ENCODE peak calls at places on chromosomes 12 and 14, in eight cellular contexts. P is astrocyte of the spinal cord, G is HepG2, E is uterus, I is RWPE2, K is astrocyte, L is bronchial epithelial cell, R is left lung. J is an unnamed sample.

GRCh38 chr12:57519758-57520007 is 631 bp downstream of the DDIT3 start:
- DNase-seq in E (peak; percentile 52), R (no peak), K (no peak), P (no peak), G (no peak), L (peak; percentile 12), I (no peak), J (no peak)

GRCh38 chr12:52452101-52452500 is at the start of gene KRT6B:
- DNase-seq in K (no peak), R (no peak), G (no peak), P (no peak), E (no peak), I (no peak), L (peak; percentile 98), J (no peak)

GRCh38 chr14:65704850-65705249 is 292.3 kb downstream of the FUT8 start:
- DNase-seq in E (no peak), L (peak; percentile 21), P (no peak), G (no peak), R (no peak), K (peak; percentile 65), I (no peak), J (peak; percentile 7)

GRCh38 chr12:8628731-8629130 is 16.1 kb upstream of the AICDA start:
- DNase-seq in P (no peak), K (peak; percentile 25), G (no peak), E (no peak), R (no peak), I (no peak), L (no peak), J (no peak)

GRCh38 chr14:32073537-32074189 is 3.4 kb upstream of the ARHGAP5 start:
- DNase-seq in P (peak; percentile 89), G (peak; percentile 94), E (no peak), L (peak; percentile 83), R (no peak), I (no peak), K (peak; percentile 53), J (peak; percentile 91)

GRCh38 chr14:48350971-48351370 is 675.6 kb upstream of the MDGA2 start:
- DNase-seq in E (no peak), K (peak; percentile 66), R (no peak), P (no peak), G (no peak), L (peak; percentile 46), I (peak; percentile 76), J (no peak)

GRCh38 chr14:24715239-24715638 is 81.2 kb upstream of the GZMB start:
- DNase-seq in P (no peak), I (no peak), E (no peak), R (no peak), L (no peak), K (no peak), G (no peak), J (no peak)

GRCh38 chr12:43861015-43861846 is 25.4 kb downstream of the TMEM117 start:
- DNase-seq in L (peak; percentile 35), R (no peak), E (no peak), I (no peak), K (no peak), P (peak; percentile 22), G (no peak), J (no peak)

GRCh38 chr14:29548948-29549370 is 378.7 kb downstream of the PRKD1 start:
- DNase-seq in I (no peak), L (peak; percentile 69), E (no peak), G (peak; percentile 70), P (peak; percentile 76), R (no peak), K (peak; percentile 50), J (peak; percentile 84)

GRCh38 chr12:18476866-18477265 is 215.5 kb downstream of the PIK3C2G start:
- DNase-seq in I (no peak), R (no peak), P (no peak), L (no peak), G (no peak), E (no peak), K (no peak), J (no peak)

GRCh38 chr14:20559461-20559904 is 1.4 kb downstream of the RNASE9 start:
- DNase-seq in I (no peak), K (no peak), R (no peak), E (no peak), G (no peak), P (no peak), L (no peak), J (no peak)

GRCh38 chr14:101559624-101560533 is 1.4 kb upstream of the DIO3 start:
- DNase-seq in K (peak; percentile 6), L (no peak), I (no peak), R (peak; percentile 79), P (no peak), G (no peak), E (peak; percentile 70), J (peak; percentile 6)
- H3K4me3 ChIP-seq in K (no peak overlapping the region), L (no peak overlapping the region), I (peak overlapping the region; percentile 26), R (peak overlapping the region; percentile 35), P (no peak overlapping the region), G (peak overlapping the region; percentile 19), E (peak overlapping the region; percentile 53), J (no peak overlapping the region)

DNA sequence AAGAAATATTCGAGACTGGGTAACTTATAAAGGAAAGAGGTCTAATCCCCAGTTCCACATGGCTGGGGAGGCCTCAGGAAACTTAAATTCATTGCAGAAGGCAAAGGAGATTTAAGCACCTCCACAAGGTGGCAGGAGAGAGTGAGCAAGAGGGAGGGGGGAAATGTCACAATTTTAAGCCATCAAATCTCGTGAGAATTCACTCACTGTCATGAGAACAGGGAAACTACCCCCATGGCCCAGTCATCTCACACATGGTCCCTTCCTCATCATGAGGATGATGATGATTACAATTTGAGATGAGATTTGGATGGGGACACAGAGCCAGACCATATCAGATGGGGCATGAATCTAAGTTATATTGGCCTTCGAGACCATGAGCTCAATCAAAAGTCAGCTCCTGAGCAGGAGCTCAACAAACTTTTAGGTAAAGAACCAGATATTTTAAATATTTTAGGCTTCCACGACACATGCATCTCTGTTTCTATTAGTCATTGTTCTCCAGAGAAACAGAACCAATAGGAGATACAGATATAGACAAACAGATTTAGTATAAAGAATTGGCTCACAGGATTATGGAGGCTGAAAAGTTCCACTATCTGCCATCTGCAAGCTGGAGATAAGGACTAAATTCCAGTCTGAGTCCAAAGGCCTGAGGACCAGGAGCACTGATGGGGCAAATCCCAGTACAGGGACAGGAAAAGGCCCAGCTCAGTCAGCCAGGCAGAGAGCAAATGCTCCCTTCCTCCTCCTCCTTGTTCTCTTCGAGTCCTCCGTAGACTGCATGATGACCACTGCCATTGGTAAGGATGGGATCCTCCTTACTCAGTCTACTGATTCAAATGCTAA is 24.9 kb downstream of the DGLUCY start:
- DNase-seq in G (peak; percentile 40), L (peak; percentile 33), I (no peak), P (no peak), K (no peak), R (no peak), E (no peak), J (peak; percentile 48)
- TF ChIP-seq CTCF in G (peak; percentile 55), L (peak; percentile 58), I (peak; percentile 70), P (peak; percentile 51), K (peak; percentile 21), R (peak; percentile 32), E (peak; percentile 23), J (peak; percentile 57)

DNA sequence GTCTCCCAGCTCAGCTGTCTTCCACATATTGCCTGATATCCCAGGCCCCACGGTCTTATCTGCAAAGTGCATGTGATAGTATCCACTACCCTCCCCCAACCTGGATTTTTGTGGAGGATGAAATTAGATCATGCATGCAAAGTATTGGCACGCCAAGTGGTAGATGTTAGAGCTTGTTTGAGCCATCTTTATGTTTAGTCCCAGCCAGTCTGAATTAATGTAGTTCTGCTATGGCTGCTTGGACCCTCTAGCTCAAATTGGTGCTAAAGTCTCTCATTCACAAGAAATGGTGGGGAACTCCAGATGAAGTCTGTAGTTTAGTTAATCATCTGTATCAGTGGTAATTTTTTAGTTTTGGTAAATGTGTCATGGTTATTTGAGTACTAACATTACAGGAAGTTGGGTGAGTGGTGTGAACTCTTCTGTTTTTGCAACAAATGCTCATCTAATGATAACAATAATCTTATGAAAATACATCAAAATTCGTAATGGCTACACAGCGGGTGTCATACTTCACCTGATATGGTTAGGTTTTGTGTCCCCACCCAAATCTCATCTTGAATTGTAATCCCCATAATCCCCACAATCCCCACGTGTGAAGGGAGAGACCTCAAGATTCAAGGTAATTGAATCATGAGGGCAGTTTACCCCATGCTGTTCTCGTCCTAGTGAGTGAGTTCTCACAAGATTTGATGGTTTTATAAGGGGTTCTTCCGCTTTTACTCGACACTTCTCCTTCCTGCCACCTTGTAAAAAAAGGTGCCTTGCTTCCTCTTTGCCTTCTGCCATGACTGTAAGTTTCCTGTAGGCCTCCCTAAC is 209.2 kb upstream of the FOXN3 start:
- DNase-seq in R (no peak), I (no peak), P (no peak), E (no peak), K (no peak), G (no peak), L (peak; percentile 52), J (no peak)
- H3K4me3 ChIP-seq in R (no peak overlapping the region), I (no peak overlapping the region), P (no peak overlapping the region), E (no peak overlapping the region), K (no peak overlapping the region), G (no peak overlapping the region), L (no peak overlapping the region), J (no peak overlapping the region)

DNA sequence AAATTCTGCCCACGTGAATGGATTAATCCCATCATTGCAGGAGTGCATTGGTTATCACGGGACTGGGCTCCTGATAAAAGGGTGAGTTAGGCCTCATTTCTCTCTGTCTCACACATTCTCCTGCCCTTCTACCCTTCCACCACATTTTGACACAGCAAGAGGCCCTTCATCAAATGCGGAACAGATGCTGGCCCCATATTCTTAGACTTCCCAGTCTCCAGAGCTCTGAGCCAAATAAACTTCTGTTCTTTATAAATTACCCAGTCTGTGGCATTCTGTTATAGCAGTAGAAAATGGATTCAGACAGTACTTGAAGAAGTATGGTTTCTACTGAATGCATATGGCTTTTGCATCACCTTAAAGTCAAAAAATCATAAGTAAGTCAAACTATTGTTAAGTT is 68.4 kb downstream of the E2F7 start:
- DNase-seq in I (no peak), G (no peak), L (no peak), E (no peak), R (no peak), K (no peak), P (no peak), J (no peak)
- TF ChIP-seq CTCF in I (no peak), G (no peak), L (no peak), E (no peak), R (no peak), K (no peak), P (no peak), J (no peak)